ENCODE peak calls at places on chromosomes 1 and 21, in six cellular contexts. B, K, X, U, I and Z are unnamed samples.

GRCh38 chr1:201828451-201828819 is 522 bp upstream of the IPO9 start:
- DNase-seq in I (peak; percentile 56), K (no peak), X (peak; percentile 35), U (peak; percentile 36), B (no peak), Z (no peak)

GRCh38 chr1:201842472-201843020 is 13.6 kb downstream of the IPO9 start:
- DNase-seq in B (no peak), I (no peak), X (no peak), K (no peak), U (no peak), Z (no peak)

GRCh38 chr21:43824250-43824882 is 35.0 kb downstream of the RRP1 start:
- DNase-seq in B (no peak), X (peak; percentile 62), K (no peak), I (peak; percentile 33), U (no peak), Z (no peak)

GRCh38 chr1:229344139-229344538 is 1.3 kb upstream of the CCSAP start:
- DNase-seq in B (no peak), I (no peak), X (no peak), U (no peak), K (no peak), Z (no peak)

GRCh38 chr1:228011721-228012311 is 5.0 kb downstream of the WNT3A start:
- DNase-seq in B (no peak), I (no peak), U (no peak), X (no peak), K (no peak), Z (no peak)

GRCh38 chr1:30757196-30757949 is at the start of gene LAPTM5:
- DNase-seq in B (no peak), I (no peak), U (no peak), K (no peak), X (no peak), Z (no peak)

GRCh38 chr1:40476924-40477679 is at the start of gene ZFP69:
- DNase-seq in X (peak; percentile 51), K (peak; percentile 56), I (peak; percentile 66), B (peak; percentile 84), U (peak; percentile 55), Z (peak; percentile 69)

GRCh38 chr1:118185083-118185899 is at the start of gene SPAG17:
- DNase-seq in U (peak; percentile 97), X (peak; percentile 21), I (peak; percentile 62), K (peak; percentile 84), B (peak; percentile 95), Z (peak; percentile 95)

GRCh38 chr1:229607370-229607769 is 18.6 kb downstream of the TAF5L start:
- DNase-seq in X (no peak), B (no peak), K (no peak), U (no peak), I (no peak), Z (no peak)

GRCh38 chr1:228393268-228393699 is 13.4 kb downstream of the TRIM11 start:
- DNase-seq in I (peak; percentile 57), B (no peak), U (peak; percentile 60), K (no peak), X (peak; percentile 73), Z (no peak)

GRCh38 chr1:115826642-115827041 is 14.3 kb downstream of the NHLH2 start:
- DNase-seq in I (no peak), X (no peak), U (no peak), B (no peak), K (no peak), Z (no peak)

DNA sequence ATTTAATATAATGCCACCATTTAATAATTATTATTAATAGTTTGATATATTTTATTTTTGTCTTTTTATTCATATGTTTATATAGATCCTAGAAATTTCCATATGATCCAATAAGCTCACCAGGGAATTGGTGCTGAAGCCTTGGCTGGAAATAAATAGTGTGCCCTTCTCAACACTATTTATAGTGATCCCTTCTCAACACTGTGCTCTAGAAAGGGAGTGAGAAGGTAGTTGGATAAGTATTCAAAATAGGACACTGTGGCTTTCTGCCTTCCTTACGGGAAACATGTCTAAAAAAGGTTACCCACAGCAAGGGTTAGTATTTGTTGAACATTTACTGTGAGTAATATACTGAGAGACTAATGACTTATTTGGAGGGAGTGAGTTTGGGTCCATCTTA is 496.1 kb downstream of the NEGR1 start:
- DNase-seq in I (no peak), B (no peak), X (no peak), U (no peak), K (no peak), Z (no peak)
- H3K23ac ChIP-seq in I (no peak overlapping the region), B (no peak overlapping the region), X (no peak overlapping the region), U (no peak overlapping the region), K (no peak overlapping the region), Z (no peak overlapping the region)

GRCh38 chr1:1425426-1425752 is 4.3 kb upstream of the ANKRD65 start:
- DNase-seq in B (no peak), U (no peak), X (no peak), K (no peak), I (no peak), Z (no peak)

GRCh38 chr1:1426961-1427934 is 6.2 kb upstream of the ANKRD65 start:
- DNase-seq in U (peak; percentile 26), B (no peak), K (peak; percentile 76), X (no peak), I (no peak), Z (peak; percentile 87)

GRCh38 chr1:1426496-1426960 is 5.5 kb upstream of the ANKRD65 start:
- DNase-seq in U (no peak), B (no peak), I (no peak), K (no peak), X (no peak), Z (peak; percentile 49)

GRCh38 chr1:1424623-1425229 is 3.6 kb upstream of the ANKRD65 start:
- DNase-seq in K (no peak), U (peak; percentile 74), B (no peak), I (no peak), X (no peak), Z (no peak)

GRCh38 chr1:1425753-1426495 is 4.8 kb upstream of the ANKRD65 start:
- DNase-seq in K (no peak), U (no peak), I (no peak), X (no peak), B (peak; percentile 73), Z (peak; percentile 75)
- H2BK5ac ChIP-seq in K (peak overlapping the region; percentile 93), U (no peak overlapping the region), I (no peak overlapping the region), X (no peak overlapping the region), B (peak overlapping the region; percentile 90), Z (no peak overlapping the region)

DNA sequence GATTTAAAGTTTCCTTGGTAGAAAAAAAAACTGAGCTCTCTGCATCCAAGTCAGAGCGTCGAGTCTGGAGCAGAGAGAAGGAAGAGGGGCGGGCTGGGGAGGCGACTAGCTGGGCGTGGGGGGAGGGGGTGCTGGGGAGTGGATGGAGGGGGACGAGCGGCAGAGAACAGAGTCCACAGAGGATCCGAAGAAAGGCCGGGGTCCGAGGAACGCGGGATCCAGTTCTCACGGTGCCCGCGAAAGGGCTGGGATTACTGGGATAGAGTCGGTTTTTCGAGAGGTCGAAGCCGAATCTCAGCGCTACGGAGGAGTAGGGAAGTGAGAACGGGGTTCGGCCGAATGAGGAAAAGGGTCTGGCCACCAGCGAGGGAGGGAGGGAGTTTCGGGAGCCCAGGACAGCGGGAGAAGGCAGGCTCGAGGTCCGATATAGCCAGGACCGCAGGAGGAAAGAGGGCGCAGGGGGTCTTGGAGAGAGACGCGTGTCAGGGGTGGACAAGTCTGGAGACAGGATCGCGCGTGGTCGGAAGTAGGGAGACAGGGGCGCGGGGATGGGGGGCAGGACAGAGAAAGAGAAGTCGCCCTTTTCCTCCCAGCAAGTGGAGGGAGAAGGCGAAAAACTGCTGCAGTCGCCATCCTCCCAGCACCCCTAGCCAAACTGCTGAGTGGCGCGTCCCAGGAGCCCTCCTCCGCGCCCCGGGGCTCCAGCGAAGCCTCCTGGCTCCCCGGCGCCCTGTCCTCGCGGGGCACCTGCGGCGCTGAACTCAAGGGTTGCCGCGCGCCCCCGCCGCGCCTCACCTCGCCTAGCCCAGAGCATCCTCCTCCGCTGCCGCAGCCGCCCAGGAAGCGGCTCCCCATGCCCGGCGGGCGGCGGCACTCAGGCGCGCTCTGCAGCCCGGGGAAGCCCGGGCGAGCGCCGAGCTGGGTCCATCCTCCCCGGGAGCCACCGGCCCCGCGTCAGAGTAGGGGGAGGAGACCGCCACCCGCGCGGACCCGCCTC is at the start of gene DAB1:
- DNase-seq in U (no peak), X (peak; percentile 11), I (peak; percentile 24), K (peak; percentile 54), B (peak; percentile 70), Z (peak; percentile 52)
- H3K23ac ChIP-seq in U (no peak within 1 kb of the TSS), X (peak within 1 kb of the TSS; percentile 80), I (peak within 1 kb of the TSS; percentile 31), K (peak within 1 kb of the TSS; percentile 97), B (no peak within 1 kb of the TSS), Z (no peak within 1 kb of the TSS)

DNA sequence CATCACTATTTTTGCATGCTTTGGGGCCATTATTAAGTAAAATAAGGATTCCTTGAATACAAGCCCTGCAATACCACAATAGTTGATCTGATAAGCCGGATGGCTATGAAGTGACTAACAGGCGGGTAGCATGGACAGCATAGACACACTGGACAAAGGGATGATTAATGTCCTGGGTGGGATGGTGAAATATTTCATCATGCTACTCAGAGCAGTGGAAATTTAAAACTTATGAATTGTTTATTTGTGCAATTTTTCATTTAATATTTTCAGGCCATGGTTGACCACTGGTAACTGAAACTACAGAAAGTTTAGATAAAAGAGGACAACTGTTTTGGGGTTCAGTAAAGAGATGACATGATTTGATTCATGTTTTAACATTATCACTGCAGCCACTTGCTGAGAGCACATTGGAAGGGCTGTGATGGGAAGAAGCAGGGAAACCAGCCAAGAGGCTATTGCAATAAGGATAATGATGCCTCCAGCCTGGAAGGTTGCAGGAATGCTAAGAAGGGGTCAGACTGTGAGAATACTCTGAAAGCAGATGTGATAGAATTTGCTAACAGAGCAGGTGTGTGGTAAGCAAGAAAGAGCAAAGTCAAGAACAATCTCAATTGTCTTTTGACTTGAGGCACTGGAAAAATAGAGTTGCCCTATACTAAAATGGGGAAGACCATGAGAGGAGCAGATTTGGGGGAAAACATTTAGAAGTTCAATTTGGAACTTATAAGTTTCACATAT is 62.5 kb upstream of the TNFSF4 start:
- DNase-seq in U (peak; percentile 96), I (peak; percentile 89), B (no peak), K (no peak), X (peak; percentile 89), Z (no peak)
- H2BK5ac ChIP-seq in U (peak overlapping the region; percentile 82), I (no peak overlapping the region), B (no peak overlapping the region), K (no peak overlapping the region), X (peak overlapping the region; percentile 3), Z (no peak overlapping the region)

GRCh38 chr21:45306832-45307571 is 19.3 kb upstream of the POFUT2 start:
- DNase-seq in X (peak; percentile 93), U (no peak), I (peak; percentile 91), K (no peak), B (no peak), Z (no peak)

GRCh38 chr21:45305831-45306230 is 18.1 kb upstream of the POFUT2 start:
- DNase-seq in X (no peak), I (no peak), K (no peak), B (no peak), U (no peak), Z (no peak)

GRCh38 chr21:45308211-45309068 is 20.7 kb upstream of the POFUT2 start:
- DNase-seq in I (peak; percentile 97), X (peak; percentile 88), U (no peak), K (no peak), B (no peak), Z (no peak)

GRCh38 chr21:45304945-45305344 is 17.2 kb upstream of the POFUT2 start:
- DNase-seq in I (no peak), K (no peak), X (no peak), U (no peak), B (no peak), Z (no peak)

GRCh38 chr21:45306453-45306831 is 18.7 kb upstream of the POFUT2 start:
- DNase-seq in U (no peak), B (no peak), K (no peak), X (no peak), I (no peak), Z (no peak)
- H3K23ac ChIP-seq in U (no peak overlapping the region), B (no peak overlapping the region), K (peak overlapping the region; percentile 60), X (peak overlapping the region; percentile 65), I (no peak overlapping the region), Z (no peak overlapping the region)